ENCODE peak calls at places on chromosomes 1 and 21, in ten cellular contexts. B is activated CD4-positive, alpha-beta T cell treated with anti-CD3 and anti-CD28 coated beads, Interleukin-2, amount 50 U/mL, for 1 hour; I is activated gamma-delta T cell treated with Interleukin-2 at 50 U/mL for 16 hours; P is B cell; J is astrocyte; A is stimulated activated CD4-positive, alpha-beta T cell treated with anti-CD3 and anti-CD28 coated beads, Interleukin-15, amount 100 ng/mL, for 1 hour; Q is posterior cingulate gyrus; C is stomach; Z is heart right ventricle; M is left colon. D is an unnamed sample.

GRCh38 chr1:222974496-222974895 is 159.7 kb downstream of the DISP1 start:
- DNase-seq in Q (no peak), B (no peak), Z (no peak), C (no peak), I (no peak), A (no peak), J (peak), M (no peak), P (no peak), D (no peak)

GRCh38 chr1:51776408-51776807 is 102.1 kb downstream of the NRDC start:
- DNase-seq in P (no peak), Z (no peak), I (no peak), C (no peak), A (no peak), M (no peak), J (no peak), Q (no peak), B (no peak), D (no peak)

GRCh38 chr1:54781023-54781723 is 16.9 kb upstream of the PARS2 start:
- DNase-seq in J (no peak), P (no peak), Z (no peak), I (no peak), M (no peak), B (no peak), C (no peak), Q (no peak), A (no peak), D (no peak)

GRCh38 chr1:224666911-224667310 is 50.8 kb downstream of the CNIH3 start:
- DNase-seq in I (no peak), Q (no peak), M (no peak), A (no peak), B (no peak), Z (no peak), P (no peak), C (no peak), J (no peak), D (no peak)

GRCh38 chr1:17405898-17406759 is 33.3 kb downstream of the RCC2 start:
- DNase-seq in M (peak), B (peak), Q (peak), I (peak), Z (peak), C (peak), P (peak), J (peak), A (peak), D (no peak)

GRCh38 chr1:149884433-149885363 is 14.7 kb upstream of the BOLA1 start:
- DNase-seq in B (no peak), I (no peak), M (no peak), C (no peak), Q (no peak), J (peak), P (peak), Z (no peak), A (no peak), D (no peak)

GRCh38 chr1:165057956-165058355 is 298.6 kb downstream of the LMX1A start:
- DNase-seq in I (no peak), P (no peak), B (no peak), A (no peak), C (no peak), M (no peak), Q (no peak), J (no peak), Z (no peak), D (no peak)

GRCh38 chr1:203650012-203650836 is 23.6 kb downstream of the ATP2B4 start:
- DNase-seq in A (peak), B (peak), P (peak), C (peak), M (peak), J (peak), I (peak), Z (no peak), Q (no peak), D (peak)

GRCh38 chr21:46264690-46265144 is 20.7 kb downstream of the MCM3AP start:
- DNase-seq in C (no peak), A (no peak), J (no peak), Z (no peak), I (no peak), M (no peak), P (no peak), B (no peak), Q (no peak), D (no peak)